ENCODE peak calls at places on chromosome 21, in six cellular contexts. E is GM23338, K is SK-N-SH, R is endodermal cell, A is IMR-90, N is fibroblast of the aortic adventitia. G is an unnamed sample.

GRCh38 chr21:43188712-43189151 is 19.9 kb downstream of the CRYAA start:
- DNase-seq in A (no peak), K (no peak), N (no peak), R (peak), E (no peak), G (no peak)

GRCh38 chr21:36602735-36603134 is 96.2 kb upstream of the SIM2 start:
- DNase-seq in N (no peak), R (no peak), A (no peak), K (no peak), E (no peak), G (no peak)

GRCh38 chr21:14453964-14454641 is 71.2 kb upstream of the HSPA13 start:
- DNase-seq in A (no peak), K (no peak), E (no peak), N (no peak), R (no peak), G (no peak)

GRCh38 chr21:37435120-37435519 is 68.5 kb downstream of the DYRK1A start:
- DNase-seq in E (peak), R (peak), N (peak), K (peak), A (peak), G (peak)

GRCh38 chr21:38774152-38774551 is 31.6 kb upstream of the ETS2 start:
- DNase-seq in K (no peak), E (no peak), N (peak), A (no peak), R (no peak), G (no peak)

GRCh38 chr21:27817902-27818623 is 851.2 kb upstream of the ADAMTS5 start:
- DNase-seq in K (no peak), A (no peak), R (no peak), E (no peak), N (no peak), G (no peak)

GRCh38 chr21:35239811-35240219 is 190.7 kb upstream of the RUNX1 start:
- DNase-seq in A (no peak), E (no peak), R (no peak), K (peak), N (no peak), G (no peak)

GRCh38 chr21:38777015-38777414 is 28.7 kb upstream of the ETS2 start:
- DNase-seq in K (no peak), N (no peak), R (no peak), E (no peak), A (no peak), G (no peak)

GRCh38 chr21:43603641-43604504 is 55.4 kb downstream of the HSF2BP start:
- DNase-seq in R (no peak), A (peak), E (no peak), K (peak), N (peak), G (peak)

GRCh38 chr21:28554660-28555475 is 437.8 kb downstream of the LTN1 start:
- DNase-seq in E (peak), K (no peak), R (peak), N (no peak), A (peak), G (no peak)

GRCh38 chr21:34770581-34770980 is 101.8 kb downstream of the CLIC6 start:
- DNase-seq in A (no peak), N (peak), R (no peak), E (no peak), K (no peak), G (no peak)

GRCh38 chr21:42063206-42063577 is 7.9 kb upstream of the UMODL1 start:
- DNase-seq in R (no peak), A (no peak), N (no peak), E (no peak), K (no peak), G (no peak)
- H3K4me3 ChIP-seq in R (no peak), A (no peak), N (no peak), E (no peak), K (no peak), G (no peak)

GRCh38 chr21:33290441-33290840 is 24.3 kb downstream of the IL10RB start:
- DNase-seq in R (no peak), N (no peak), K (no peak), E (no peak), A (no peak), G (no peak)

GRCh38 chr21:33291686-33292085 is 25.5 kb downstream of the IL10RB start:
- DNase-seq in E (no peak), K (no peak), R (no peak), A (no peak), N (no peak), G (no peak)

GRCh38 chr21:33286076-33286475 is 19.9 kb downstream of the IL10RB start:
- DNase-seq in A (no peak), K (no peak), E (no peak), R (peak), N (no peak), G (no peak)

GRCh38 chr21:33289199-33289819 is 23.1 kb downstream of the IL10RB start:
- DNase-seq in A (peak), K (no peak), R (no peak), E (no peak), N (no peak), G (no peak)

DNA sequence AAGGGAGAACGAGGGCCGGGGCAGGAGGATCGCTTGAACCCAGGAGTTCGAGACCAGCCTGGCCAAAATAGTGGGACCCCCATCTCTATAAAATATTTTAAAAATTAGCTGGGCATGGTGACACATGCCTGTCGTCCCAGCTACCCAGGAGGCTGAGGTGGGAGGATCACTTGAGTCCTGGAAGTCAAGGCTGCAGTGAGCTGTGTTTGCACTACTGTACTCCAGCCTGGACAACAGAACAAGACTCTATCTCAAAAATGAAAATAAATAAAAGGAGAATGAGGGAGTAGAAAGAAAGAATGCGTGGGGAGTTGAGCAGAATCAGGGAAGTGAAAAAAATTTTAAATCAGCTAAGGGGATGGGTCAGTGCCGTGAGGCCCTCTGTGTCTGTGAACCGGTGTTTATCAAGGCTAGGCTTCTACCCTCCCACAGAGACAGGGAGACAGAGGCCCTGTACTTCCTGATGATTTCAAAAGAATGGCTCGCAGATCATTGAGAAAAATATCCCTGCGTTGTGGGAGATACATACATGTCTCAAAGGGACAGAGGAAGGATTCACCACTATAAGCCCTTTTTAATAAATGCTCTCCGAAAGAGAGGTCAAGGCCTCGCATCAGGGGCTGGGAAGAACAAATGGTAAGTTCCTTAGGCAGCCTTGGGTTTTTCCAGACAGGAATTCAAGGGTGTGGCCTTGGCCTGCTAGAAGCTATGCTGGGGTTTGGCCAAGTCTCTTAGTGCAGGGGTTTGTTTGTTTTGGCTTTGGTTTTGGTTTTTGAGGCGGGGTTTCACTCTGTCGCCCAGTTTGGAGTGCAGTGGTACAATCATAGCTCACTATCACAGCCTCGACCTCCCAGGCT is 20.7 kb downstream of the IL10RB start:
- DNase-seq in A (peak), N (peak), K (no peak), E (no peak), R (no peak), G (peak)
- H3K4me3 ChIP-seq in A (no peak), N (no peak), K (no peak), E (no peak), R (no peak), G (no peak)

DNA sequence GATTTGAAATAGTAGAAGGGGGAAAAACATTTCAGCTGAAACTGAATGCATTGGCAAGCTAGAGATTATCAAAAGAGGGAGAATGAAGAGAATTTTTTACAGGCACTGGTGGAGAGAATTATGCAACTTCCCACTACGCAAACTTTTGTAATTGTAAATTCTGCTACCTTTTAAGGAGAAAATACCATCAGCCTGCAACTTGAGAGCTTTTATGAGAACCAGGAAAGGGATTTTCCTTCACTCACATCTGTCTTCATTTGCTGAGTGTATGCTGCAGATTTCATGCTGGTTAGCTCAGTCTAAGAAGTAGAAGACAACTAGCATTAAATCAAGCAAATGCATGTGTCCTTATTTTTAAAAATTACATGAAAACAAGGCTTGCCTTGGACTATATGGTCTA is 43.7 kb downstream of the ADAMTS1 start:
- DNase-seq in A (peak), R (no peak), N (peak), E (no peak), K (no peak), G (peak)
- H3K4me3 ChIP-seq in A (no peak), R (no peak), N (no peak), E (no peak), K (no peak), G (no peak)

GRCh38 chr21:41369105-41369914 is 7.5 kb downstream of the MX2 start:
- DNase-seq in A (no peak), N (no peak), R (peak), K (peak), E (peak), G (no peak)
- H3K4me3 ChIP-seq in A (no peak), N (no peak), R (peak), K (no peak), E (peak), G (no peak)

GRCh38 chr21:44927587-44928461 is 7.1 kb upstream of the ITGB2 start:
- DNase-seq in E (no peak), N (peak), R (peak), A (peak), K (no peak), G (peak)

GRCh38 chr21:44931137-44931500 is 8.7 kb upstream of the SLX9 start:
- DNase-seq in A (no peak), N (peak), R (no peak), E (peak), K (peak), G (no peak)

GRCh38 chr21:44930543-44930981 is 9.3 kb upstream of the SLX9 start:
- DNase-seq in A (no peak), N (no peak), E (no peak), K (no peak), R (peak), G (no peak)

GRCh38 chr21:44929799-44930542 is 9.3 kb upstream of the ITGB2 start:
- DNase-seq in R (peak), K (no peak), E (no peak), N (no peak), A (no peak), G (no peak)

DNA sequence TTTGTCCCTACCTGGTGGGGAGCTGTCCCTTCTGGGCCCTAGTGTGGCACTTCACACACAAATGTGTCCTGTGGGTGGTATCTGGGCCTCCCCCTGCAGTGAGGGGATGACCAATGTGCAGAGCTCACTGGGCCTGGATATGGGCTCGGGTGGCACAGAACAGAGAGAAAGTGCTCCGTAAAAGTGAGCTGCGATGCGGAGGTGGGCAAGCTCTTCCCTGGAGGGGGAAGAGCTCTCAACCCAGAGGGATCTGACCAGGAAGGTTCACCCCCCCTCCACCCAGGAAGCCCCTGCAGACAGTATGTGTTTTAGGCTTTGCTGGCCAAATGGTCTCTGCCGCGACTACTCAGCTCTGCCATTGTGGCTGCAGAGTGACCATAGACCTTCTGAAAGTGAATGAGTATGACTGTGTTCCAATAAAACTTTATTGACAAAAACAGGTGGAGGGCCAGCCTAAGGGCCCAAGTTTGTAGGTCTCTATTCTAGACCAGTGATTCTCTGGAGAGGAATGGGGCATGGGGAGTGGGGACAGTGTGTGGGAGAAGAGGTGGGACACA is 8.6 kb upstream of the ITGB2 start:
- DNase-seq in R (peak), A (no peak), E (no peak), K (no peak), N (no peak), G (no peak)
- H3K4me3 ChIP-seq in R (no peak), A (no peak), E (no peak), K (no peak), N (no peak), G (no peak)

GRCh38 chr21:16587141-16587570 is 857.4 kb downstream of the USP25 start:
- DNase-seq in A (peak), K (peak), R (peak), E (peak), N (peak), G (peak)
- H3K4me3 ChIP-seq in A (peak), K (peak), R (no peak), E (no peak), N (peak), G (peak)

GRCh38 chr21:45097827-45098387 is 23.5 kb downstream of the ADARB1 start:
- DNase-seq in N (no peak), A (no peak), R (no peak), K (no peak), E (no peak), G (no peak)
- H3K4me3 ChIP-seq in N (no peak), A (no peak), R (no peak), K (no peak), E (no peak), G (no peak)

GRCh38 chr21:39881661-39882060 is 14.4 kb downstream of the PCP4 start:
- DNase-seq in R (no peak), E (peak), K (no peak), A (no peak), N (no peak), G (no peak)
- H3K4me3 ChIP-seq in R (no peak), E (no peak), K (no peak), A (no peak), N (no peak), G (no peak)

G was measured in skeletal muscle cell.